ENCODE peak calls at places on chromosome 17, in seven cellular contexts. I is NCI-H460; F is activated CD4-positive, CD25-positive, alpha-beta regulatory T cell; L is IMR-90; J is activated CD4-positive, alpha-beta T cell treated with anti-CD3 and anti-CD28 coated beads for 36 hours; U is LHCN-M2; T is lower leg skin. C is an unnamed sample.
A peak's percentile ranks its signal among the peaks of the same experiment; 100 is the strongest.

GRCh38 chr17:39209317-39210092 is 9.4 kb downstream of the RPL19 start:
- DNase-seq in I (no peak), U (no peak), J (peak; percentile 89), F (peak; percentile 40), L (peak; percentile 69), T (peak; percentile 81), C (peak; percentile 80)

GRCh38 chr17:46795379-46795952 is 23.0 kb downstream of the WNT3 start:
- DNase-seq in T (no peak), U (no peak), L (no peak), F (no peak), I (peak; percentile 76), J (no peak), C (no peak)

GRCh38 chr17:40224707-40225092 is 5.6 kb downstream of the WIPF2 start:
- DNase-seq in I (no peak), F (no peak), J (no peak), T (peak; percentile 46), L (peak; percentile 55), U (peak; percentile 9), C (peak; percentile 9)

GRCh38 chr17:33209671-33210070 is 83.4 kb downstream of the ASIC2 start:
- DNase-seq in T (no peak), F (no peak), L (peak; percentile 47), J (no peak), I (no peak), U (no peak), C (no peak)

GRCh38 chr17:2064980-2065785 is 10.3 kb downstream of the HIC1 start:
- DNase-seq in J (peak; percentile 89), T (no peak), F (peak; percentile 29), U (no peak), I (no peak), L (peak; percentile 68), C (no peak)

GRCh38 chr17:45660474-45660873 is 123.6 kb upstream of the CRHR1 start:
- DNase-seq in J (no peak), I (no peak), T (no peak), L (no peak), U (no peak), F (no peak), C (no peak)

GRCh38 chr17:1379930-1380313 is 20.1 kb downstream of the YWHAE start:
- DNase-seq in L (no peak), T (no peak), I (no peak), U (no peak), J (peak; percentile 53), F (no peak), C (no peak)

GRCh38 chr17:64615025-64615677 is 47.0 kb downstream of the SMURF2 start:
- DNase-seq in T (no peak), F (no peak), I (no peak), J (no peak), U (peak; percentile 31), L (peak; percentile 80), C (no peak)

GRCh38 chr17:48068491-48068961 is 20.4 kb downstream of the NFE2L1 start:
- DNase-seq in T (no peak), U (peak; percentile 60), F (no peak), L (peak; percentile 65), I (no peak), J (peak; percentile 36), C (no peak)

GRCh38 chr17:44829558-44830358 is at the start of gene GJC1:
- DNase-seq in U (peak; percentile 60), J (peak; percentile 50), I (no peak), F (no peak), T (no peak), L (no peak), C (no peak)

GRCh38 chr17:1018547-1018946 is 21.6 kb downstream of the TIMM22 start:
- DNase-seq in T (no peak), I (no peak), U (no peak), F (no peak), J (no peak), L (no peak), C (no peak)

GRCh38 chr17:50988427-50988826 is 122.3 kb upstream of the TOB1 start:
- DNase-seq in T (no peak), F (no peak), L (no peak), U (no peak), J (no peak), I (no peak), C (no peak)

GRCh38 chr17:55743103-55743679 is 7.7 kb upstream of the PCTP start:
- DNase-seq in T (no peak), L (no peak), I (no peak), U (no peak), J (no peak), F (no peak), C (no peak)

GRCh38 chr17:32536736-32537646 is 50.2 kb downstream of the CDK5R1 start:
- DNase-seq in U (peak; percentile 74), J (no peak), L (peak; percentile 44), I (no peak), F (no peak), T (no peak), C (no peak)

GRCh38 chr17:44906010-44906646 is 6.9 kb upstream of the EFTUD2 start:
- DNase-seq in L (peak; percentile 96), I (peak; percentile 95), J (no peak), U (peak; percentile 94), T (no peak), F (no peak), C (no peak)

GRCh38 chr17:76530489-76530814 is 7.1 kb downstream of the CYGB start:
- DNase-seq in U (no peak), I (no peak), L (no peak), J (no peak), F (no peak), T (no peak), C (no peak)

GRCh38 chr17:76501827-76502307 is 644 bp upstream of the RHBDF2 start:
- DNase-seq in T (no peak), U (no peak), F (no peak), J (no peak), L (no peak), I (no peak), C (no peak)

GRCh38 chr17:21263351-21263750 is 10.1 kb upstream of the NATD1 start:
- DNase-seq in I (no peak), L (peak; percentile 67), T (no peak), F (no peak), U (peak; percentile 59), J (no peak), C (no peak)

GRCh38 chr17:59754547-59754946 is 47.1 kb downstream of the VMP1 start:
- DNase-seq in I (peak; percentile 54), F (no peak), T (no peak), U (peak; percentile 97), L (peak; percentile 98), J (no peak), C (no peak)

GRCh38 chr17:45143767-45144198 is 4.5 kb upstream of the HEXIM1 start:
- DNase-seq in F (no peak), I (no peak), U (peak; percentile 29), J (peak; percentile 55), L (peak; percentile 80), T (peak; percentile 90), C (peak; percentile 69)

GRCh38 chr17:73625006-73625405 is 19.2 kb downstream of the SDK2 start:
- DNase-seq in U (no peak), L (no peak), T (no peak), F (no peak), I (no peak), J (no peak), C (no peak)

GRCh38 chr17:50637829-50638571 is 3.3 kb downstream of the ABCC3 start:
- DNase-seq in T (no peak), L (no peak), F (no peak), I (no peak), U (no peak), J (no peak), C (no peak)

GRCh38 chr17:50559674-50560184 is 786 bp upstream of the CACNA1G start:
- DNase-seq in J (peak; percentile 59), U (peak; percentile 42), I (peak; percentile 35), T (peak; percentile 67), F (no peak), L (peak; percentile 5), C (peak; percentile 38)

GRCh38 chr17:32298721-32299578 is 33.3 kb downstream of the RHBDL3 start:
- DNase-seq in U (peak; percentile 32), F (no peak), I (no peak), T (no peak), J (no peak), L (no peak), C (no peak)

GRCh38 chr17:57869599-57870282 is 19.9 kb upstream of the MRPS23 start:
- DNase-seq in L (peak; percentile 97), J (no peak), I (no peak), T (no peak), U (peak; percentile 90), F (no peak), C (no peak)

GRCh38 chr17:81031571-81032550 is 3.1 kb upstream of the BAIAP2 start:
- DNase-seq in T (no peak), U (no peak), J (no peak), F (no peak), I (no peak), L (no peak), C (no peak)

GRCh38 chr17:81959362-81960129 is 1.4 kb downstream of the NOTUM start:
- DNase-seq in L (peak; percentile 24), T (peak; percentile 12), J (peak; percentile 86), U (peak; percentile 38), F (peak; percentile 62), I (peak; percentile 42), C (no peak)

GRCh38 chr17:82876149-82876548 is 36.3 kb upstream of the ZNF750 start:
- DNase-seq in J (no peak), U (peak; percentile 33), I (no peak), L (peak; percentile 57), T (peak; percentile 51), F (no peak), C (no peak)

GRCh38 chr17:41131979-41132378 is 8.0 kb upstream of the KRTAP4-12 start:
- DNase-seq in U (peak; percentile 37), J (no peak), F (no peak), L (peak; percentile 67), T (no peak), I (no peak), C (no peak)

C was measured in thoracic aorta.